ENCODE peak calls at places on chromosomes 5 and 9, in seven cellular contexts. One of them, this sample, is unnamed.

GRCh38 chr5:141513627-141514329 is 24.9 kb downstream of the PCDHGC5 start:
- DNase-seq in PC-3: no peak
- DNase-seq in cardiac muscle cell: peak; percentile 74
- DNase-seq in astrocyte: peak; percentile 88
- DNase-seq in ovary: peak; percentile 85
- DNase-seq in AG04450: no peak
- DNase-seq in colonic mucosa: peak; percentile 60
- DNase-seq in this sample: peak; percentile 92

GRCh38 chr9:91580136-91580535 is 156.5 kb upstream of the NFIL3 start:
- DNase-seq in PC-3: peak; percentile 32
- DNase-seq in cardiac muscle cell: peak; percentile 63
- DNase-seq in astrocyte: peak; percentile 88
- DNase-seq in ovary: no peak
- DNase-seq in AG04450: no peak
- DNase-seq in colonic mucosa: no peak
- DNase-seq in this sample: peak; percentile 30

GRCh38 chr5:142872795-142873194 is 102.6 kb downstream of the ARHGAP26 start:
- DNase-seq in PC-3: peak; percentile 88
- DNase-seq in cardiac muscle cell: peak; percentile 42
- DNase-seq in astrocyte: peak; percentile 57
- DNase-seq in ovary: no peak
- DNase-seq in AG04450: no peak
- DNase-seq in colonic mucosa: peak; percentile 72
- DNase-seq in this sample: peak; percentile 70

GRCh38 chr5:65874241-65874640 is 52.1 kb upstream of the ERBIN start:
- DNase-seq in PC-3: peak; percentile 76
- DNase-seq in cardiac muscle cell: no peak
- DNase-seq in astrocyte: peak; percentile 65
- DNase-seq in ovary: no peak
- DNase-seq in AG04450: no peak
- DNase-seq in colonic mucosa: no peak
- DNase-seq in this sample: peak; percentile 83

GRCh38 chr5:180495292-180495691 is 1.1 kb downstream of the CNOT6 start:
- DNase-seq in PC-3: no peak
- DNase-seq in cardiac muscle cell: no peak
- DNase-seq in astrocyte: no peak
- DNase-seq in ovary: no peak
- DNase-seq in AG04450: no peak
- DNase-seq in colonic mucosa: no peak
- DNase-seq in this sample: no peak

GRCh38 chr5:72785796-72786195 is 30.7 kb upstream of the TNPO1 start:
- DNase-seq in PC-3: no peak
- DNase-seq in cardiac muscle cell: no peak
- DNase-seq in astrocyte: no peak
- DNase-seq in ovary: no peak
- DNase-seq in AG04450: no peak
- DNase-seq in colonic mucosa: no peak
- DNase-seq in this sample: no peak

GRCh38 chr9:116320180-116320799 is 166.7 kb downstream of the PAPPA start:
- DNase-seq in PC-3: no peak
- DNase-seq in cardiac muscle cell: peak; percentile 38
- DNase-seq in astrocyte: no peak
- DNase-seq in ovary: no peak
- DNase-seq in AG04450: no peak
- DNase-seq in colonic mucosa: no peak
- DNase-seq in this sample: no peak

GRCh38 chr5:163503106-163504090 is 2.0 kb upstream of the MAT2B start:
- DNase-seq in PC-3: peak; percentile 68
- DNase-seq in cardiac muscle cell: peak; percentile 79
- DNase-seq in astrocyte: peak; percentile 62
- DNase-seq in ovary: peak; percentile 44
- DNase-seq in AG04450: no peak
- DNase-seq in colonic mucosa: peak; percentile 78
- DNase-seq in this sample: peak; percentile 89

GRCh38 chr5:116824751-116825438 is 250.3 kb upstream of the SEMA6A start:
- DNase-seq in PC-3: no peak
- DNase-seq in cardiac muscle cell: no peak
- DNase-seq in astrocyte: no peak
- DNase-seq in ovary: no peak
- DNase-seq in AG04450: no peak
- DNase-seq in colonic mucosa: no peak
- DNase-seq in this sample: no peak

GRCh38 chr5:31815394-31815793 is 176.5 kb downstream of the PDZD2 start:
- DNase-seq in PC-3: no peak
- DNase-seq in cardiac muscle cell: no peak
- DNase-seq in astrocyte: no peak
- DNase-seq in ovary: no peak
- DNase-seq in AG04450: no peak
- DNase-seq in colonic mucosa: no peak
- DNase-seq in this sample: no peak

GRCh38 chr9:137383453-137384115 is 39.4 kb downstream of the EXD3 start:
- DNase-seq in PC-3: no peak
- DNase-seq in cardiac muscle cell: no peak
- DNase-seq in astrocyte: no peak
- DNase-seq in ovary: peak; percentile 19
- DNase-seq in AG04450: no peak
- DNase-seq in colonic mucosa: no peak
- DNase-seq in this sample: no peak

GRCh38 chr5:98923961-98924360 is 4.8 kb downstream of the CHD1 start:
- DNase-seq in PC-3: no peak
- DNase-seq in cardiac muscle cell: no peak
- DNase-seq in astrocyte: no peak
- DNase-seq in ovary: no peak
- DNase-seq in AG04450: no peak
- DNase-seq in colonic mucosa: no peak
- DNase-seq in this sample: no peak

GRCh38 chr9:92136184-92136858 is 21.1 kb upstream of the SPTLC1 start:
- DNase-seq in PC-3: no peak
- DNase-seq in cardiac muscle cell: no peak
- DNase-seq in astrocyte: no peak
- DNase-seq in ovary: no peak
- DNase-seq in AG04450: no peak
- DNase-seq in colonic mucosa: no peak
- DNase-seq in this sample: no peak

DNA sequence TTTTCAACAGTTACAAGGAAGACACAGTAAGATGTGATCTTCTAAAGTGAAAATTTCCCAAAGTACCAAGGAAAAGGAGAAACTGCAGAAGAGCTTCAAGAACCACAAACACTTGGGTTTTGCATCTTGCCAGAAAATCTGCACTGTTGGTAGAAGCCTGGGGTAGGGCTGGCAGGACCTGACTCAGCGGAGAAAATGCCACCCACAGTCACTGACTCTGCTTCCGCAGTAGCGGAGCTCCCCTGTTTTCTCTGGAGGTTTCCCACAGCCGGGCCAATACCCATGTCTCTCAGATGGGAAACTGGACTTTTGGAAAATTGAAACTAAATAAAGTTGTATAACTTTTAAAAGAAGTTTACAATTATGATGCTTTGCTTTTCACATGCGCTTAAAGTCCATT is 104.2 kb downstream of the MEF2C start:
- DNase-seq in PC-3: no peak
- DNase-seq in cardiac muscle cell: no peak
- DNase-seq in astrocyte: peak; percentile 10
- DNase-seq in ovary: no peak
- DNase-seq in AG04450: no peak
- DNase-seq in colonic mucosa: no peak
- DNase-seq in this sample: no peak
- H3K4me3 ChIP-seq in PC-3: no peak overlapping the region
- H3K4me3 ChIP-seq in cardiac muscle cell: no peak overlapping the region
- H3K4me3 ChIP-seq in astrocyte: no peak overlapping the region
- H3K4me3 ChIP-seq in ovary: no peak overlapping the region
- H3K4me3 ChIP-seq in AG04450: no peak overlapping the region
- H3K4me3 ChIP-seq in colonic mucosa: no peak overlapping the region
- H3K4me3 ChIP-seq in this sample: no peak overlapping the region

DNA sequence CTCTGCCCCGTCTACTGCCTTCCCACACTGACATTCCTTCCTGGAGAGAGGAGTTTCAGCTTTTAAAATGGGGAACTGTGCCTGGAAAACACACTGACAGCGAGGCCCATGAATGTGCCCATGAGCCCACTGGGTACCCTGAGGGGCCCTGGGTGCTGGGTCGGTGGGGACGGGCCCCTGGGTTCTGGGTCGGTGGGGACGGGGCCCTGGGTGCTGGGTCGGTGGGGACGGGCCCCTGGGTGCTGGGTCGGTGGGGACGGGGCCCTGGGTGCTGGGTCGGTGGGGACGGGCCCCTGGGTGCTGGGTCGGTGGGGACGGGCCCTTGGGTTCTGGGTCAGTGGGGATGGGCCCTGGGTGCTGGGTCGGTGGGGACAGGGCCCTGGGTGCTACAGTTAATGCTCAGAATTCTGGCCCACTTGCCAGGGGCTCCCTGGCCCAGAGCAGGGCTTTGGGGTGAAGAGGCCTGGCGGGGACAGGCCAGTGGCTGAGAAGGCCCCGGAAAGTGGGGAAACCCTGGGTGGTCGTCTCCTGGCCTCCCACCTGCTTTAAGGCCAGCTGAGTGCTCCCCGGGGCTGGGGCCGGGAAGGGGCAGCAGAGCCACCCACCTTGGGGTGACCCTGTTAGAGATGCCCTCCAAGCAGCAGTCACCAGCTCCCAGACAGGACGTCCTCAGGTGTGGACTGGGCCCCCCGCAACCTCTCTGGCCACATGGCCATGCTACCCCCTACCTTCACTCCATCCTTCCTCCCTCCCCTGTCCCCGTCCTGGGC is 2.5 kb downstream of the GPSM1 start:
- DNase-seq in PC-3: no peak
- DNase-seq in cardiac muscle cell: no peak
- DNase-seq in astrocyte: no peak
- DNase-seq in ovary: no peak
- DNase-seq in AG04450: no peak
- DNase-seq in colonic mucosa: no peak
- DNase-seq in this sample: no peak
- H3K4me3 ChIP-seq in PC-3: no peak overlapping the region
- H3K4me3 ChIP-seq in cardiac muscle cell: no peak overlapping the region
- H3K4me3 ChIP-seq in astrocyte: no peak overlapping the region
- H3K4me3 ChIP-seq in ovary: no peak overlapping the region
- H3K4me3 ChIP-seq in AG04450: peak overlapping the region; percentile 97
- H3K4me3 ChIP-seq in colonic mucosa: no peak overlapping the region
- H3K4me3 ChIP-seq in this sample: peak overlapping the region; percentile 77

GRCh38 chr5:150319484-150319790 is 16.7 kb upstream of the ARSI start:
- DNase-seq in PC-3: no peak
- DNase-seq in cardiac muscle cell: no peak
- DNase-seq in astrocyte: no peak
- DNase-seq in ovary: no peak
- DNase-seq in AG04450: no peak
- DNase-seq in colonic mucosa: no peak
- DNase-seq in this sample: no peak

GRCh38 chr5:150320048-150320555 is 17.4 kb upstream of the ARSI start:
- DNase-seq in PC-3: peak; percentile 77
- DNase-seq in cardiac muscle cell: no peak
- DNase-seq in astrocyte: peak; percentile 89
- DNase-seq in ovary: peak; percentile 54
- DNase-seq in AG04450: no peak
- DNase-seq in colonic mucosa: peak; percentile 50
- DNase-seq in this sample: peak; percentile 94

GRCh38 chr5:150318613-150319483 is 16.1 kb upstream of the ARSI start:
- DNase-seq in PC-3: no peak
- DNase-seq in cardiac muscle cell: no peak
- DNase-seq in astrocyte: no peak
- DNase-seq in ovary: no peak
- DNase-seq in AG04450: no peak
- DNase-seq in colonic mucosa: no peak
- DNase-seq in this sample: no peak

GRCh38 chr5:150315245-150315644 is 12.5 kb upstream of the ARSI start:
- DNase-seq in PC-3: no peak
- DNase-seq in cardiac muscle cell: no peak
- DNase-seq in astrocyte: no peak
- DNase-seq in ovary: no peak
- DNase-seq in AG04450: no peak
- DNase-seq in colonic mucosa: no peak
- DNase-seq in this sample: no peak

DNA sequence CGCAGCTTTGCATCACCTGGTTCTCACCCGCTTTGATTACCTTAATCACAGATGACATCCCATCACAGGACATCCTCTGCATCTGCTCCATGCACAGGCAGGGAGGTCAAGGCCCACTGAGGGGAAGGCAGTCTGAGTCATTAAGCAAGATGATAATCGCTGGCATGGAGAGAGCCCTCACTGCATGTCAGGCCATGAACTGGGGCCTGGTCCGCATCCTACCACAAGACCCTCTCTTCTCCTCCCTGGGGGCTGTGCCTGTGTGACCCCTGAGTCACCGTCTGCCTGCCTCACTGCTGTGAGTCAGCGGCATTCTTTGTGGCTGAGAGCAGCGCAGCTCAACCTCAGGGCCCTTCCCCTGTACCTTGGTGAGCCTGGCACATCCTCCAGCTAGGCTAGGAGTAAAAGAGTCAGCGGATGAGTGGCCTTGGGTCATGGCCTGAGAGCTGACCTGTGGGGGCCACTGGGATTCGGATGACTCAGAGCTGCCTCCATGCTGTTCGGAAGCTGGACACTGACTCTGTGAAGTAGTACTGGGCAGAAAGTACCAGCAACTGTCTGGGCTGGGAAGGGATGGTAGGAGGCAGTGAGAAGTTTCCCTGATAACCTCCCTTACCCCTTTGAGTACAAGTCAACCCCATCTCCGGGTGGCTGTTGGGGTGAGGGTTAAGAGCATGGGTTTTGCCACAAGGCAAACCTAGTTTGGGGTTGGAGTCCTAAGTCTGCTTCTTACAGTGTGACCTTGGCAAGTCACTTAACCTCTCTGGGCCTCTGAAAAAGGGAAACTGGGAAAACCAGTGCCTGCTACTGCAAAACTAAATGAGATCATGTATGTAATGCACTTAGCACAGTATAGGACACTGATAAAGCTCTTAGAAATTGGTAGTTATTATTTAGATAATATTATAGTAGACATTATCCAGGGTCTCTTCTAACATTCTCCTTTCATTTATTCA is 14.6 kb upstream of the ARSI start:
- DNase-seq in PC-3: peak; percentile 96
- DNase-seq in cardiac muscle cell: no peak
- DNase-seq in astrocyte: peak; percentile 94
- DNase-seq in ovary: no peak
- DNase-seq in AG04450: peak; percentile 70
- DNase-seq in colonic mucosa: no peak
- DNase-seq in this sample: peak; percentile 99
- H3K4me3 ChIP-seq in PC-3: no peak overlapping the region
- H3K4me3 ChIP-seq in cardiac muscle cell: no peak overlapping the region
- H3K4me3 ChIP-seq in astrocyte: no peak overlapping the region
- H3K4me3 ChIP-seq in ovary: no peak overlapping the region
- H3K4me3 ChIP-seq in AG04450: no peak overlapping the region
- H3K4me3 ChIP-seq in colonic mucosa: no peak overlapping the region
- H3K4me3 ChIP-seq in this sample: no peak overlapping the region

GRCh38 chr9:37309136-37309535 is 113.4 kb upstream of the GRHPR start:
- DNase-seq in PC-3: peak; percentile 34
- DNase-seq in cardiac muscle cell: no peak
- DNase-seq in astrocyte: no peak
- DNase-seq in ovary: no peak
- DNase-seq in AG04450: no peak
- DNase-seq in colonic mucosa: no peak
- DNase-seq in this sample: peak; percentile 30

GRCh38 chr9:37311938-37312730 is 110.4 kb upstream of the GRHPR start:
- DNase-seq in PC-3: peak; percentile 26
- DNase-seq in cardiac muscle cell: no peak
- DNase-seq in astrocyte: peak; percentile 86
- DNase-seq in ovary: no peak
- DNase-seq in AG04450: peak; percentile 23
- DNase-seq in colonic mucosa: no peak
- DNase-seq in this sample: peak; percentile 77
- H3K4me3 ChIP-seq in PC-3: no peak overlapping the region
- H3K4me3 ChIP-seq in cardiac muscle cell: no peak overlapping the region
- H3K4me3 ChIP-seq in astrocyte: peak overlapping the region; percentile 9
- H3K4me3 ChIP-seq in ovary: no peak overlapping the region
- H3K4me3 ChIP-seq in AG04450: no peak overlapping the region
- H3K4me3 ChIP-seq in colonic mucosa: no peak overlapping the region
- H3K4me3 ChIP-seq in this sample: no peak overlapping the region